ENCODE peak calls at places on chromosomes 11 and 22, in eight cellular contexts. Y, G, H, P, S, X, N and V are unnamed samples.

GRCh38 chr11:113260096-113260425 is 54.3 kb upstream of the TTC12 start:
- DNase-seq in Y (no peak), G (no peak), H (no peak), P (no peak), S (no peak), X (no peak), N (no peak), V (no peak)

GRCh38 chr22:24951942-24952836 is at the start of gene KIAA1671:
- DNase-seq in Y (peak), G (peak), H (peak), P (peak), S (peak), X (peak), N (peak), V (peak)

GRCh38 chr11:1129143-1129665 is 28.5 kb upstream of the MUC5AC start:
- DNase-seq in Y (no peak), G (peak), H (no peak), P (no peak), S (no peak), X (no peak), N (no peak), V (no peak)

GRCh38 chr11:114762437-114762836 is 84.1 kb downstream of the NXPE2 start:
- DNase-seq in Y (peak), G (peak), H (peak), P (peak), S (peak), X (peak), N (peak), V (peak)

GRCh38 chr11:92628401-92629292 is 340.8 kb upstream of the MTNR1B start:
- DNase-seq in Y (no peak), G (no peak), H (peak), P (no peak), S (no peak), X (no peak), N (no peak), V (peak)

GRCh38 chr22:38963872-38964271 is 6.5 kb downstream of the APOBEC3A start:
- DNase-seq in Y (no peak), G (no peak), H (no peak), P (no peak), S (no peak), X (no peak), N (peak), V (no peak)

GRCh38 chr11:76885390-76886097 is 24.8 kb downstream of the ACER3 start:
- DNase-seq in Y (no peak), G (no peak), H (peak), P (no peak), S (no peak), X (peak), N (no peak), V (peak)

GRCh38 chr11:117356126-117356761 is 28.6 kb downstream of the CEP164 start:
- DNase-seq in Y (peak), G (no peak), H (no peak), P (no peak), S (no peak), X (no peak), N (no peak), V (no peak)

GRCh38 chr22:28018461-28018927 is 99.4 kb upstream of the PITPNB start:
- DNase-seq in Y (no peak), G (no peak), H (no peak), P (peak), S (peak), X (no peak), N (no peak), V (no peak)

GRCh38 chr11:57649826-57650738 is at the start of gene YPEL4:
- DNase-seq in Y (peak), G (peak), H (peak), P (peak), S (peak), X (peak), N (no peak), V (peak)

GRCh38 chr11:121775276-121775675 is 322.5 kb upstream of the SORL1-AS1 start:
- DNase-seq in Y (no peak), G (no peak), H (no peak), P (no peak), S (no peak), X (no peak), N (no peak), V (no peak)

GRCh38 chr11:2580061-2580421 is 119.8 kb downstream of the KCNQ1OT1 start:
- DNase-seq in Y (no peak), G (peak), H (no peak), P (peak), S (no peak), X (no peak), N (no peak), V (no peak)

GRCh38 chr11:21909145-21909544 is 283.7 kb upstream of the ANO5 start:
- DNase-seq in Y (no peak), G (no peak), H (no peak), P (no peak), S (no peak), X (no peak), N (no peak), V (no peak)

GRCh38 chr11:75576445-75577049 is 14.5 kb downstream of the SERPINH1 start:
- DNase-seq in Y (peak), G (no peak), H (peak), P (peak), S (peak), X (peak), N (no peak), V (peak)

GRCh38 chr11:32843544-32843943 is 13.8 kb downstream of the PRRG4 start:
- DNase-seq in Y (no peak), G (no peak), H (no peak), P (no peak), S (no peak), X (no peak), N (no peak), V (no peak)

GRCh38 chr11:102251423-102251822 is 65.9 kb upstream of the BIRC3 start:
- DNase-seq in Y (no peak), G (no peak), H (no peak), P (no peak), S (no peak), X (no peak), N (no peak), V (no peak)

GRCh38 chr11:12113294-12113693 is 2.9 kb downstream of the MICAL2 start:
- DNase-seq in Y (no peak), G (no peak), H (peak), P (no peak), S (no peak), X (no peak), N (no peak), V (no peak)

GRCh38 chr11:60563553-60564235 is 48.5 kb downstream of the MS4A13 start:
- DNase-seq in Y (peak), G (no peak), H (no peak), P (no peak), S (no peak), X (peak), N (no peak), V (no peak)

GRCh38 chr11:27524155-27524554 is 17.6 kb upstream of the LIN7C start:
- DNase-seq in Y (peak), G (peak), H (peak), P (no peak), S (no peak), X (peak), N (no peak), V (peak)

GRCh38 chr11:124069429-124070401 is 28.6 kb upstream of the OR10G7 start:
- DNase-seq in Y (peak), G (peak), H (peak), P (no peak), S (no peak), X (peak), N (peak), V (peak)

GRCh38 chr11:116185551-116185950 is 587.2 kb downstream of the BUD13 start:
- DNase-seq in Y (no peak), G (no peak), H (no peak), P (no peak), S (no peak), X (no peak), N (no peak), V (no peak)

GRCh38 chr11:131624526-131624925 is 254.1 kb downstream of the NTM start:
- DNase-seq in Y (no peak), G (no peak), H (peak), P (no peak), S (no peak), X (peak), N (no peak), V (no peak)

GRCh38 chr11:32829157-32829679 is 509 bp upstream of the PRRG4 start:
- DNase-seq in Y (no peak), G (no peak), H (no peak), P (no peak), S (no peak), X (no peak), N (no peak), V (peak)

GRCh38 chr11:131985769-131986393 is 615.5 kb downstream of the NTM start:
- DNase-seq in Y (no peak), G (no peak), H (no peak), P (no peak), S (no peak), X (peak), N (no peak), V (no peak)

GRCh38 chr11:16860632-16861031 is 122.2 kb downstream of the C11orf58 start:
- DNase-seq in Y (no peak), G (no peak), H (no peak), P (no peak), S (no peak), X (no peak), N (no peak), V (no peak)

GRCh38 chr11:89625171-89625570 is 84.9 kb upstream of the TRIM77 start:
- DNase-seq in Y (no peak), G (no peak), H (no peak), P (no peak), S (no peak), X (no peak), N (no peak), V (no peak)

GRCh38 chr11:33237039-33237597 is 20.1 kb upstream of the HIPK3 start:
- DNase-seq in Y (no peak), G (no peak), H (no peak), P (no peak), S (no peak), X (no peak), N (peak), V (no peak)

GRCh38 chr22:30044369-30044768 is 35.9 kb upstream of the HORMAD2 start:
- DNase-seq in Y (no peak), G (peak), H (peak), P (no peak), S (no peak), X (peak), N (peak), V (peak)

GRCh38 chr11:102591160-102591718 is 33.9 kb downstream of the MMP20 start:
- DNase-seq in Y (no peak), G (no peak), H (no peak), P (no peak), S (no peak), X (no peak), N (no peak), V (no peak)

GRCh38 chr11:2930705-2931415 is 1.6 kb upstream of the PHLDA2 start:
- DNase-seq in Y (peak), G (peak), H (peak), P (no peak), S (peak), X (no peak), N (peak), V (peak)

GRCh38 chr11:113888848-113889247 is 13.5 kb upstream of the USP28 start:
- DNase-seq in Y (no peak), G (no peak), H (no peak), P (no peak), S (no peak), X (no peak), N (no peak), V (no peak)

GRCh38 chr11:27012254-27012921 is 18.5 kb downstream of the FIBIN start:
- DNase-seq in Y (peak), G (peak), H (peak), P (no peak), S (no peak), X (peak), N (peak), V (peak)

DNA sequence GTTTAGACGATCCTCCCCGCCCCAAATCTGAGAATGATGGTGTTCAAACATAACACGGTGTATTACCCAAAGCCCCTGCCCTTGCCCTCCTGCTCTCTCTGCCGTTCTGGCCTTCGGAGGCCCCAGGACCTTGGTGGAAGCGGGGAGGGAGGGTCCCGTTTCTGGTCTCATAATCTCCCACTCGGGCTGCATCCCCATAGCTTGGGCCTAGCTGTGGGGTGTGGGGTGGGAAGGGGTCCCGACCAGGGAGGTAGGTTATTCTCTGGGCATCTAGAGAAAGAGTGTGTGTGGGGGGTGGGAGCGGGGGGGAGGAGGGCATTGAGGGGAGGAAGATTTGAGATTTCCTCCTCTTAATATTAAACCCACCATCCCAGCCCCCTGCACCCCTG is 2.3 kb downstream of the PKNOX2 start:
- DNase-seq in Y (no peak), G (no peak), H (peak), P (no peak), S (no peak), X (no peak), N (no peak), V (no peak)
- H3K4me3 ChIP-seq in Y (peak), G (no peak), H (peak), P (peak), S (peak), X (no peak), N (peak), V (peak)

GRCh38 chr11:4658629-4659453 is 15.1 kb downstream of the OR51E1 start:
- DNase-seq in Y (peak), G (no peak), H (no peak), P (no peak), S (no peak), X (no peak), N (no peak), V (peak)
- H3K4me3 ChIP-seq in Y (no peak), G (no peak), H (no peak), P (no peak), S (no peak), X (no peak), N (no peak), V (no peak)

DNA sequence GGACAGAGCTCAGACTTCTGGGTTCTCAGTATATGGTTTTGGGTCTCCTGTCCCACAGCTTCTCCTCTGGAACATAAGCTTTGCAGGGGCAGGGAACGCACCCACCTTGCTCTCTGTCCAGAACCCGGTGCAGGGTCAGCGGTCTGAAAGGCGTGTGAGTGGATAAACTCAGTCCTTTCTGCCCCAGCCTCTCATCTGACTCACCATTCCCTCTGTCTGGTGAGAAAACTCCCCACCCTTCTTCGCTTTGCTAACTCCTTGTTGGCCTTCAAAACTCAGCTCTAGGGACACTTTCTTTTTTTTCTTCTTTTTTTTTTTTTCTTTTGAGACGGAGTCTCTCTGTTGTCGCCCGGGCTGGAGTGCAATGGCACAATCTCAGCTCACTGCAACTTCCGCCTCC is 68.9 kb upstream of the NUP50 start:
- DNase-seq in Y (no peak), G (no peak), H (no peak), P (no peak), S (no peak), X (no peak), N (no peak), V (no peak)
- H3K4me3 ChIP-seq in Y (no peak), G (no peak), H (no peak), P (no peak), S (no peak), X (no peak), N (no peak), V (no peak)

GRCh38 chr11:130456276-130456675 is 7.8 kb downstream of the ADAMTS15 start:
- DNase-seq in Y (no peak), G (no peak), H (no peak), P (no peak), S (no peak), X (peak), N (no peak), V (no peak)
- H3K4me3 ChIP-seq in Y (no peak), G (no peak), H (no peak), P (no peak), S (no peak), X (no peak), N (no peak), V (no peak)

GRCh38 chr11:119101759-119102423 is at the start of gene DPAGT1:
- DNase-seq in Y (peak), G (peak), H (peak), P (peak), S (peak), X (peak), N (peak), V (peak)

GRCh38 chr11:119100960-119101349 is 698 bp downstream of the DPAGT1 start:
- DNase-seq in Y (no peak), G (no peak), H (no peak), P (no peak), S (no peak), X (no peak), N (no peak), V (no peak)

GRCh38 chr11:119106564-119107537 is at the start of gene C2CD2L:
- DNase-seq in Y (peak), G (peak), H (peak), P (peak), S (peak), X (peak), N (peak), V (peak)

GRCh38 chr11:119101367-119101758 is 290 bp downstream of the DPAGT1 start:
- DNase-seq in Y (no peak), G (peak), H (no peak), P (no peak), S (no peak), X (no peak), N (peak), V (peak)

DNA sequence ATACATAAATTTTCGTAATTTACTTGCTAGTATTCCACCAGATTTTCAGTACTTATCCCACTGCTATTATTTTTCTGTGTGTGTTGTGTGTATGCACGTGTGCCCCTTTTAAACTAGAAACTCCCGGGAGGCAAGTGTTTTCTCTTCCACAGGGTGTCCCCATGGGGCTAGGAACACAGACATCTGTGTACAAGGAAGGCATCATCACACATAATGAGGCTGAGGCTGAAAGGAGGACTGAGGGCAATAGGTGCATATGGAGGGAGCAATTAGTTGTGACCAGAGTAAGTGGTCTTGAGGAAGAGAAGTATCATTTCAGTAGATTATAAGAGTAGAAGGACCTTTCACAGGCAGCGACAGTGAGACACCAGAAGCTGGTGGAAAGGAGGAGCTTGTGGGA is 2.1 kb upstream of the DPAGT1 start:
- DNase-seq in Y (no peak), G (no peak), H (no peak), P (no peak), S (no peak), X (no peak), N (no peak), V (no peak)
- H3K4me3 ChIP-seq in Y (no peak), G (no peak), H (no peak), P (no peak), S (no peak), X (no peak), N (no peak), V (no peak)

GRCh38 chr11:69818243-69819108 is 740 bp downstream of the FGF3 start:
- DNase-seq in Y (no peak), G (peak), H (no peak), P (no peak), S (no peak), X (no peak), N (no peak), V (no peak)

GRCh38 chr11:69816671-69817070 is 2.5 kb downstream of the FGF3 start:
- DNase-seq in Y (no peak), G (peak), H (no peak), P (no peak), S (no peak), X (no peak), N (no peak), V (no peak)

GRCh38 chr11:69815973-69816372 is 3.2 kb downstream of the FGF3 start:
- DNase-seq in Y (no peak), G (no peak), H (no peak), P (no peak), S (no peak), X (no peak), N (no peak), V (no peak)

GRCh38 chr11:69819109-69819490 is at the start of gene FGF3:
- DNase-seq in Y (no peak), G (no peak), H (no peak), P (no peak), S (no peak), X (no peak), N (no peak), V (no peak)

DNA sequence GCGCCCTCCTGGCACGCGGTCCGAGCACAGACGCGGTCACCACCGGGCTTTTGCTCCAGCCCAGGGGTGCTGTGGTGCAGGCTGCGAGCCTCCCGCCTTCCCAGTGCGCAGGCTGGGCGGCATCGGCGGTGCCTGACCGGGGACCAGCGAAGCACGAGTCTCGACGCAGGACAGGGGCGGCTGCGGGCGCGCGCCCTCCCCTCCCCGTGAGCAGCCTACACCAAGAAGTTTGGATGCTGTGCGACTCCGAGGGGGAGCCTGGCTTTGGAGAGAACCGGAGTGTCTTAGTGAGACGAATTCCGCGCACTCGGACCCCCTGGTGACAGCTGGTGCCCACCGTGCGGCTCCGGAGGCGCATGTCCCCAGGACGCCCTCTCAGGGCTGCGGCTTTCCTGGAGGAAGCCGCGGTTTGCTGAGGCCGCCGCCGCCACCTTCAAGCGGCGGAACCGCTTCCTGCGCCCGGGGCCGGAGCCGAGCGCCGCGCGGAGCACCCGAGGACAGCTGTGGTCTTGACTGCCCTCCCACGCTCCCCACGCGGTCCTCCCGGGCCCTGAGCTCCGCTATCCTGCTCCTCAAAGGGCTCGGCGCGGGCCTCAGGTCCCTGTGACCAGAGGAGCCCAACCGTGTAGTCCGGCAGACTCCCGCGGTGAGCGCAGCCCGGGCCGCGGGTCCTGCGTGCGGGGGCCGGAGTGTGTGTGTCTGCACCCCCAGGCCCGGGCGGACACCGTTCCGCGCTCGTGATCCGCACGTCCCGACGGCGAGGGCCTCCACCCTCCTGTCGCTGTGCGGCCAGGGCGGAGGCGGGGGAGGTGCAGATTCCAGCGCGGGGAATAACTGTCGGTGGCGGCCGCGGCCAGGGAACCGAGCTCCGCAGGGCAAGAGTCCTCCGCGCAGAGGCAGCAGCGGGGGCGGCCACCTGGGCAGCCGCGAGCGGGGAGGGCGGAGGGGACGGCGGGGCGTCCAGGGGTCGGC is 1.7 kb downstream of the FGF3 start:
- DNase-seq in Y (peak), G (peak), H (no peak), P (no peak), S (no peak), X (no peak), N (no peak), V (no peak)
- H3K4me3 ChIP-seq in Y (no peak), G (no peak), H (no peak), P (no peak), S (peak), X (no peak), N (no peak), V (no peak)